ENCODE peak calls at places on chromosomes 1 and 21, in four cellular contexts. V, U, S and Z are unnamed samples.

GRCh38 chr1:28885472-28885877 is 28.9 kb upstream of the EPB41 start:
- DNase-seq in S (no peak), V (no peak), U (no peak), Z (no peak)

GRCh38 chr1:167342846-167343245 is 122.2 kb downstream of the POU2F1 start:
- DNase-seq in S (no peak), V (no peak), U (no peak), Z (no peak)

GRCh38 chr1:117584181-117584580 is 21.7 kb upstream of the TENT5C start:
- DNase-seq in V (no peak), S (no peak), U (no peak), Z (no peak)

GRCh38 chr1:172533511-172534116 is 664 bp downstream of the SUCO start:
- DNase-seq in S (peak; percentile 21), V (peak; percentile 36), U (peak; percentile 43), Z (no peak)

GRCh38 chr21:43603641-43604504 is 55.4 kb downstream of the HSF2BP start:
- DNase-seq in U (peak; percentile 77), V (peak; percentile 67), S (no peak), Z (peak; percentile 30)

GRCh38 chr1:202728951-202729350 is 18.7 kb upstream of the SYT2 start:
- DNase-seq in V (no peak), U (no peak), S (no peak), Z (peak; percentile 26)

GRCh38 chr1:33966346-33967141 is 102.7 kb downstream of the HMGB4 start:
- DNase-seq in S (no peak), U (no peak), V (peak; percentile 53), Z (no peak)

GRCh38 chr1:229972600-229973296 is 94.3 kb upstream of the GALNT2 start:
- DNase-seq in U (no peak), V (no peak), S (no peak), Z (no peak)

GRCh38 chr1:223631367-223631977 is 34.0 kb downstream of the CAPN8 start:
- DNase-seq in S (no peak), V (peak; percentile 25), U (no peak), Z (no peak)

GRCh38 chr1:203131548-203132200 is 4.1 kb downstream of the ADORA1 start:
- DNase-seq in U (no peak), S (no peak), V (no peak), Z (no peak)

GRCh38 chr1:115052454-115053083 is 22.9 kb downstream of the TSHB start:
- DNase-seq in V (peak; percentile 33), U (peak; percentile 59), S (peak; percentile 55), Z (peak; percentile 55)

GRCh38 chr1:239633432-239633831 is 247.1 kb downstream of the CHRM3 start:
- DNase-seq in S (no peak), V (no peak), U (no peak), Z (no peak)

GRCh38 chr1:7366286-7366954 is 404.7 kb upstream of the VAMP3 start:
- DNase-seq in U (no peak), V (no peak), S (no peak), Z (peak; percentile 19)

GRCh38 chr1:223135176-223135575 is 7.9 kb downstream of the TLR5 start:
- DNase-seq in S (no peak), U (peak; percentile 68), V (peak; percentile 69), Z (no peak)

GRCh38 chr1:198771562-198772153 is 132.8 kb downstream of the PTPRC start:
- DNase-seq in S (no peak), V (peak; percentile 56), U (peak; percentile 78), Z (peak; percentile 60)

GRCh38 chr1:37471345-37472231 is 2.8 kb upstream of the ZC3H12A start:
- DNase-seq in U (peak; percentile 93), S (peak; percentile 57), V (peak; percentile 90), Z (peak; percentile 71)

GRCh38 chr1:27979151-27979858 is 19.5 kb downstream of the XKR8 start:
- DNase-seq in S (peak; percentile 27), V (peak; percentile 81), U (peak; percentile 86), Z (no peak)

GRCh38 chr1:66985835-66986234 is 61.0 kb downstream of the MIER1 start:
- DNase-seq in U (no peak), V (no peak), S (no peak), Z (no peak)

GRCh38 chr1:41862411-41863221 is 56.1 kb downstream of the HIVEP3 start:
- DNase-seq in S (no peak), V (peak; percentile 91), U (peak; percentile 98), Z (no peak)

GRCh38 chr1:229129306-229130027 is 141.4 kb upstream of the RAB4A start:
- DNase-seq in V (no peak), U (no peak), S (no peak), Z (no peak)

GRCh38 chr1:72281637-72282270 is 585 bp downstream of the NEGR1 start:
- DNase-seq in V (peak; percentile 2), S (peak; percentile 8), U (no peak), Z (no peak)

GRCh38 chr21:38343691-38344090 is 86.9 kb downstream of the KCNJ15 start:
- DNase-seq in U (peak; percentile 67), S (no peak), V (peak; percentile 49), Z (no peak)

GRCh38 chr1:94115254-94115899 is 5.6 kb downstream of the ABCA4 start:
- DNase-seq in S (no peak), U (no peak), V (no peak), Z (no peak)

GRCh38 chr1:208149776-208150514 is 94.2 kb downstream of the PLXNA2 start:
- DNase-seq in V (no peak), U (no peak), S (peak; percentile 18), Z (no peak)

GRCh38 chr1:50332941-50333594 is 90.2 kb downstream of the DMRTA2 start:
- DNase-seq in U (peak; percentile 33), V (peak; percentile 13), S (peak; percentile 18), Z (no peak)

GRCh38 chr1:193589597-193590040 is 403.2 kb upstream of the B3GALT2 start:
- DNase-seq in V (peak; percentile 62), S (peak; percentile 15), U (peak; percentile 52), Z (no peak)

DNA sequence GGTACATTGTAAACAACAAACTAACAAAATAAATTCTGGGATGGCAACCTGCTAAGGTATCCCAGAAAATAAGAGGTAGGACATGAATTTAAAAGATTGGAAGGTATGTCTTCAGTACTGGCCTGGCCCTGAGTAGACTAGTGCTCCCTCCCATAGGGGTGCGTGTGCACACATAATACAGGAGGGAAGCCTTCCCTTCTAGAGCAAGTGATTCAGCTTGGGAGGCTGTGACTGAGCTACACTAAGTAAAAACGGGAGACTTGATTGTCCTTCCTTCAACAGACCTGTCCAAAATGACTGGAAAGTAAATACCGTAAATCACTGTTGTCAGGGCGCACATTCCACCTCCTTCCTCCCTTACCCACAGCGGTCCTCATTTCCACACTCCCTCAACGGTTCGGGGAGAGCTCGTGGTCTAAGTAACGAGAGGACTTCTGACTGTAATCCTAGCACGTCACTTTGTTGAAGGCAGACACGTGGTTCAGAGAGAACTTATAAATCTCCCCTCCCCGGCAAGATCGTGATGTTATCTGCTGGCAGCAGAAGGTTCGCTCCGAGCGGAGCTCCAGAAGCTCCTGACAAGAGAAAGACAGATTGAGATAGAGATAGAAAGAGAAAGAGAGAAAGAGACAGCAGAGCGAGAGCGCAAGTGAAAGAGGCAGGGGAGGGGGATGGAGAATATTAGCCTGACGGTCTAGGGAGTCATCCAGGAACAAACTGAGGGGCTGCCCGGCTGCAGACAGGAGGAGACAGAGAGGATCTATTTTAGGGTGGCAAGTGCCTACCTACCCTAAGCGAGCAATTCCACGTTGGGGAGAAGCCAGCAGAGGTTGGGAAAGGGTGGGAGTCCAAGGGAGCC is at the start of gene TGFB2:
- DNase-seq in U (peak; percentile 92), S (peak; percentile 64), V (peak; percentile 85), Z (no peak)
- TF ChIP-seq CTCF in U (no peak), S (no peak), V (no peak), Z (no peak)

DNA sequence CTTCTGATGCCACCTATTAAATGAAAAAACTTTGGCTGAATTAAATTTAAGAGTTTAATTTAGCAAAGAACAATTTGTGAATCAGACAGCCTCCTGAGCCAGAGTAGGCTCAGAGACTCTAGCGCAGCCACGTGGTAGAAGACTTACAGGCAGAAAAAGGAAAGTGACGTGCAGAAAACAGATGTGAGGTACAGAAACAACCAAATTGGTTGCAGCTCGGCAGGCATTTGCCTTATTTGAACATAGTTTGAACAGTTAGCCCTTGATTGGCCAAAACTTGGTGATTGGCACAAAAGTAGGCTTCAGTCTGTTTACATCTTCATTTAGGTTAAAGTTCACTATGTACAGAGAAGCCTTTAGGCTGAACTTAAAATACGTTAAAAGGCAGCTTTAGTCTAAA is 22.9 kb downstream of the TCP10L start:
- DNase-seq in V (peak; percentile 83), S (peak; percentile 58), U (peak; percentile 88), Z (peak; percentile 19)
- TF ChIP-seq CTCF in V (peak; percentile 64), S (no peak), U (peak; percentile 62), Z (peak; percentile 50)

DNA sequence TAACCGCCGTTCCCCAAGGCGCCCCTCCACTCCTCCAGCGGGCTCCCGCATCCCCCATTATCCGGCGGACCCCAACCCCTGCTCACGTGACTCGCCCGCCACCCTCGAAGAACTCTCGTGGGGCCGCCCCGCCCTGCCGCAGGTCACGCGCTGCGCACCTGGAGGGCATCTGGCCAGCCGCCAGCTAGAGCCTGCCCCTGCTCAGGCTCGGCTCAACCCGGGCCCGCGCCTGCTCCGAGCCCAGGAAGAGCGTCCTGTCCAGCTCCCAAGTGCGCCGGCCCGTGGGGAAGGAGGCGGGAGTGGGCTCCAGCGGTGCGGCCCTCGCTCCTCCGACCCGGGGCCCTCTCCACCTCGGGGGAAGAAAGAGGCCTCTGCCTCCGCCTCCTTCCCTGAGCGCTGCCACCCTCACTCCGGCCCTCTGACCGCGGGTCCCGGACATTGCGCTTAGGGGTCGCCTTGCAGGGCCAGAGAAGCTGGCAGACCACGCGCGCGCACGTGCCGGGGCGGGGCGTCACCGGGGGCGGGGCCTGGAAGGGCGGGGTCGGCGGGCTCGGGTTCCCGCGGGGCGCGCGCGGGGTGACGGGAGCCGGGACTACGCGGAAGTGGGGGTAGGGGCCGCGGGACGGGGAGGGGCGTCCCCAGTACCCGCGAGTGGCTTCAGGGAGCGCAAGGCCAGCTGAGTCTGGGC is 28.4 kb downstream of the HMGN2 start:
- DNase-seq in S (peak; percentile 86), U (peak; percentile 74), V (peak; percentile 55), Z (peak; percentile 80)
- TF ChIP-seq CTCF in S (peak; percentile 63), U (no peak), V (no peak), Z (no peak)

GRCh38 chr1:205536759-205537361 is 32.4 kb downstream of the CDK18 start:
- DNase-seq in V (no peak), S (no peak), U (no peak), Z (peak; percentile 1)
- TF ChIP-seq CTCF in V (no peak), S (no peak), U (no peak), Z (no peak)

GRCh38 chr1:99681583-99681982 is 35.7 kb downstream of the PALMD start:
- DNase-seq in V (no peak), S (no peak), U (peak; percentile 76), Z (peak; percentile 70)
- TF ChIP-seq CTCF in V (no peak), S (no peak), U (peak; percentile 15), Z (peak; percentile 59)

GRCh38 chr1:12001249-12001917 is 17.9 kb upstream of the MIIP start:
- DNase-seq in V (peak; percentile 56), S (peak; percentile 63), U (peak; percentile 73), Z (peak; percentile 52)
- TF ChIP-seq CTCF in V (peak; percentile 48), S (peak; percentile 25), U (peak; percentile 67), Z (peak; percentile 60)

GRCh38 chr1:163315773-163316374 is 5.9 kb upstream of the NUF2 start:
- DNase-seq in V (peak; percentile 68), U (peak; percentile 77), S (peak; percentile 52), Z (peak; percentile 70)
- TF ChIP-seq CTCF in V (peak; percentile 82), U (peak; percentile 43), S (peak; percentile 62), Z (peak; percentile 42)